ENCODE peak calls at places on chromosome 4, in four cellular contexts. A, F, U and W are unnamed samples.

GRCh38 chr4:138736362-138736761 is 279.2 kb upstream of the NOCT start:
- DNase-seq in A (no peak), F (no peak), U (no peak), W (no peak)

GRCh38 chr4:109928327-109929045 is 15.8 kb downstream of the EGF start:
- DNase-seq in A (peak), F (no peak), U (no peak), W (no peak)

GRCh38 chr4:136922066-136922465 is 610.2 kb downstream of the PCDH18 start:
- DNase-seq in A (no peak), F (no peak), U (no peak), W (no peak)

GRCh38 chr4:100811046-100811445 is 293.2 kb upstream of the EMCN start:
- DNase-seq in A (peak), F (no peak), U (no peak), W (no peak)

GRCh38 chr4:87525636-87526035 is 3.5 kb downstream of the SPARCL1 start:
- DNase-seq in A (no peak), F (no peak), U (no peak), W (peak)

GRCh38 chr4:38803833-38804653 is 548 bp downstream of the TLR1 start:
- DNase-seq in A (no peak), F (peak), U (no peak), W (no peak)

GRCh38 chr4:143360838-143361237 is 24.2 kb downstream of the GAB1 start:
- DNase-seq in A (no peak), F (no peak), U (no peak), W (no peak)

GRCh38 chr4:64195582-64195981 is 213.7 kb downstream of the TECRL start:
- DNase-seq in A (peak), F (no peak), U (no peak), W (no peak)

GRCh38 chr4:26176621-26177121 is 144.1 kb upstream of the RBPJ start:
- DNase-seq in A (no peak), F (no peak), U (no peak), W (no peak)

GRCh38 chr4:1210241-1210841 is 38.0 kb upstream of the SPON2 start:
- DNase-seq in A (no peak), F (no peak), U (no peak), W (no peak)

GRCh38 chr4:67327245-67327860 is 217.9 kb downstream of the CENPC start:
- DNase-seq in A (peak), F (peak), U (peak), W (peak)

GRCh38 chr4:106201373-106201772 is 114.6 kb downstream of the TBCK start:
- DNase-seq in A (peak), F (peak), U (no peak), W (peak)

GRCh38 chr4:41505161-41505653 is 32.8 kb upstream of the LIMCH1 start:
- DNase-seq in A (no peak), F (no peak), U (no peak), W (no peak)

GRCh38 chr4:91116861-91117260 is 989.7 kb downstream of the CCSER1 start:
- DNase-seq in A (peak), F (no peak), U (no peak), W (peak)

GRCh38 chr4:986428-986948 is 356 bp upstream of the IDUA start:
- DNase-seq in A (peak), F (no peak), U (no peak), W (no peak)

GRCh38 chr4:20723019-20723418 is 22.8 kb downstream of the PACRGL start:
- DNase-seq in A (no peak), F (no peak), U (no peak), W (no peak)

GRCh38 chr4:1985780-1986577 is 22.8 kb downstream of the NELFA start:
- DNase-seq in A (no peak), F (no peak), U (no peak), W (no peak)

GRCh38 chr4:132297346-132297745 is 851.7 kb upstream of the PCDH10 start:
- DNase-seq in A (no peak), F (no peak), U (no peak), W (no peak)

GRCh38 chr4:73608677-73609594 is 11.3 kb downstream of the RASSF6 start:
- DNase-seq in A (no peak), F (no peak), U (no peak), W (no peak)

GRCh38 chr4:102338405-102338804 is 6.9 kb downstream of the SLC39A8 start:
- DNase-seq in A (no peak), F (peak), U (no peak), W (no peak)

GRCh38 chr4:128349921-128350320 is 62.3 kb upstream of the PGRMC2 start:
- DNase-seq in A (no peak), F (no peak), U (no peak), W (no peak)

GRCh38 chr4:172996571-172997216 is 171.9 kb upstream of the GALNT7 start:
- DNase-seq in A (no peak), F (no peak), U (no peak), W (no peak)

GRCh38 chr4:128661529-128661928 is 148.0 kb upstream of the JADE1 start:
- DNase-seq in A (peak), F (no peak), U (no peak), W (no peak)

GRCh38 chr4:8538703-8539567 is 41.3 kb upstream of the GPR78 start:
- DNase-seq in A (no peak), F (no peak), U (no peak), W (no peak)

GRCh38 chr4:168449740-168450442 is 30.4 kb downstream of the DDX60L start:
- DNase-seq in A (no peak), F (peak), U (no peak), W (no peak)

GRCh38 chr4:139202984-139203383 is 26.0 kb upstream of the ELF2 start:
- DNase-seq in A (no peak), F (no peak), U (no peak), W (no peak)

GRCh38 chr4:59728496-59728895 is 1471.6 kb upstream of the ADGRL3 start:
- DNase-seq in A (no peak), F (no peak), U (no peak), W (no peak)

GRCh38 chr4:77773101-77773500 is 46.1 kb downstream of the CNOT6L start:
- DNase-seq in A (no peak), F (no peak), U (no peak), W (no peak)

GRCh38 chr4:93317046-93317445 is 511.5 kb upstream of the ATOH1 start:
- DNase-seq in A (no peak), F (no peak), U (no peak), W (no peak)

GRCh38 chr4:6557185-6557584 is 17.8 kb upstream of the MAN2B2 start:
- DNase-seq in A (no peak), F (no peak), U (no peak), W (no peak)

GRCh38 chr4:188778880-188779279 is 639.6 kb downstream of the TRIML1 start:
- DNase-seq in A (no peak), F (no peak), U (no peak), W (no peak)